ENCODE peak calls at places on chromosomes 7 and 10, in five cellular contexts. One of them, this sample, is unnamed.

GRCh38 chr10:110865804-110866482 is 5.8 kb upstream of the PDCD4 start:
- DNase-seq in ovary: no peak
- DNase-seq in tibial nerve: no peak
- DNase-seq in stomach: no peak
- DNase-seq in adrenal gland: no peak
- DNase-seq in this sample: no peak

GRCh38 chr10:101625821-101626412 is 37.8 kb downstream of the DPCD start:
- DNase-seq in stomach: no peak
- DNase-seq in ovary: peak
- DNase-seq in adrenal gland: peak
- DNase-seq in tibial nerve: no peak
- DNase-seq in this sample: no peak

GRCh38 chr10:101400529-101400928 is 46.6 kb downstream of the BTRC start:
- DNase-seq in adrenal gland: no peak
- DNase-seq in tibial nerve: no peak
- DNase-seq in ovary: no peak
- DNase-seq in stomach: no peak
- DNase-seq in this sample: no peak

GRCh38 chr10:35822316-35822715 is 180.2 kb upstream of the FZD8 start:
- DNase-seq in ovary: peak
- DNase-seq in adrenal gland: peak
- DNase-seq in tibial nerve: peak
- DNase-seq in stomach: peak
- DNase-seq in this sample: peak

GRCh38 chr7:129574487-129574886 is 37.0 kb upstream of the NRF1 start:
- DNase-seq in stomach: no peak
- DNase-seq in adrenal gland: no peak
- DNase-seq in tibial nerve: no peak
- DNase-seq in ovary: no peak
- DNase-seq in this sample: no peak

GRCh38 chr10:126420571-126421275 is 32.4 kb upstream of the ADAM12 start:
- DNase-seq in ovary: no peak
- DNase-seq in adrenal gland: no peak
- DNase-seq in stomach: no peak
- DNase-seq in tibial nerve: no peak
- DNase-seq in this sample: no peak

GRCh38 chr10:32938554-32939061 is 19.4 kb downstream of the ITGB1 start:
- DNase-seq in stomach: peak
- DNase-seq in ovary: no peak
- DNase-seq in tibial nerve: no peak
- DNase-seq in adrenal gland: peak
- DNase-seq in this sample: no peak

GRCh38 chr10:90051474-90051873 is 350.1 kb downstream of the KIF20B start:
- DNase-seq in ovary: no peak
- DNase-seq in adrenal gland: no peak
- DNase-seq in tibial nerve: no peak
- DNase-seq in stomach: no peak
- DNase-seq in this sample: no peak

GRCh38 chr10:104328916-104329710 is 9.2 kb downstream of the ITPRIP start:
- DNase-seq in tibial nerve: no peak
- DNase-seq in adrenal gland: peak
- DNase-seq in stomach: no peak
- DNase-seq in ovary: peak
- DNase-seq in this sample: peak

GRCh38 chr10:10421071-10421470 is 596.6 kb upstream of the CELF2 start:
- DNase-seq in ovary: no peak
- DNase-seq in tibial nerve: no peak
- DNase-seq in stomach: no peak
- DNase-seq in adrenal gland: no peak
- DNase-seq in this sample: no peak

GRCh38 chr7:80047856-80048459 is 86.7 kb upstream of the GNAI1 start:
- DNase-seq in stomach: no peak
- DNase-seq in adrenal gland: no peak
- DNase-seq in tibial nerve: no peak
- DNase-seq in ovary: no peak
- DNase-seq in this sample: no peak

GRCh38 chr7:80044796-80045195 is 89.8 kb upstream of the GNAI1 start:
- DNase-seq in adrenal gland: no peak
- DNase-seq in tibial nerve: no peak
- DNase-seq in stomach: no peak
- DNase-seq in ovary: no peak
- DNase-seq in this sample: no peak

DNA sequence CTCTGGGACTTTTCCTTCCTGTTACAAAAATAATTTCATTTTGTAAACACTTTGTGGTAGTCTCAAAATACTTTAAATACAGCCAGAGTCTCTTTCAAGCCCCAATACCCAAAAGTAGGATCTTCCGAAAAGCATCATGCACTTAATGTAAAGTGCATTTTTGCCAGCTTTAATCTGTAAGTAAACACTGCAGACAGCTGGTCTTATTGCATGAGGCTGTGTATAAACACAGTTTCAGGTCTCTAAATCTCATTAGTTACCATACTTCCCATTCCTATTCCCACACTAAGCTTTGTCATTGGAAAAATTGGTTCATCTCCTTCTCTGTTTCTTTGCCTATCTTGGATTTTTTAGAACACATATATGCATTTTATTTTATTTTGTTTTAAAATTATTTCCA is 87.6 kb upstream of the GNAI1 start:
- DNase-seq in adrenal gland: no peak
- DNase-seq in tibial nerve: no peak
- DNase-seq in stomach: no peak
- DNase-seq in ovary: no peak
- DNase-seq in this sample: no peak
- TF ChIP-seq CTCF in adrenal gland: no peak
- TF ChIP-seq CTCF in tibial nerve: no peak
- TF ChIP-seq CTCF in stomach: no peak
- TF ChIP-seq CTCF in ovary: no peak
- TF ChIP-seq CTCF in this sample: no peak

GRCh38 chr7:8175929-8176369 is 86.0 kb downstream of the ICA1 start:
- DNase-seq in ovary: no peak
- DNase-seq in stomach: no peak
- DNase-seq in adrenal gland: no peak
- DNase-seq in tibial nerve: no peak
- DNase-seq in this sample: no peak
- H3K4me3 ChIP-seq in ovary: no peak
- H3K4me3 ChIP-seq in stomach: no peak
- H3K4me3 ChIP-seq in adrenal gland: no peak
- H3K4me3 ChIP-seq in tibial nerve: no peak
- H3K4me3 ChIP-seq in this sample: no peak

GRCh38 chr10:28381465-28381864 is 78.6 kb upstream of the MPP7 start:
- DNase-seq in tibial nerve: no peak
- DNase-seq in stomach: no peak
- DNase-seq in adrenal gland: no peak
- DNase-seq in ovary: no peak
- DNase-seq in this sample: no peak

GRCh38 chr10:28378986-28379585 is 76.2 kb upstream of the MPP7 start:
- DNase-seq in adrenal gland: no peak
- DNase-seq in ovary: no peak
- DNase-seq in stomach: no peak
- DNase-seq in tibial nerve: no peak
- DNase-seq in this sample: no peak

GRCh38 chr10:28382520-28383269 is 79.8 kb upstream of the MPP7 start:
- DNase-seq in adrenal gland: no peak
- DNase-seq in ovary: no peak
- DNase-seq in tibial nerve: no peak
- DNase-seq in stomach: no peak
- DNase-seq in this sample: no peak

GRCh38 chr10:28384557-28384956 is 81.7 kb upstream of the MPP7 start:
- DNase-seq in ovary: no peak
- DNase-seq in stomach: no peak
- DNase-seq in adrenal gland: no peak
- DNase-seq in tibial nerve: no peak
- DNase-seq in this sample: no peak

DNA sequence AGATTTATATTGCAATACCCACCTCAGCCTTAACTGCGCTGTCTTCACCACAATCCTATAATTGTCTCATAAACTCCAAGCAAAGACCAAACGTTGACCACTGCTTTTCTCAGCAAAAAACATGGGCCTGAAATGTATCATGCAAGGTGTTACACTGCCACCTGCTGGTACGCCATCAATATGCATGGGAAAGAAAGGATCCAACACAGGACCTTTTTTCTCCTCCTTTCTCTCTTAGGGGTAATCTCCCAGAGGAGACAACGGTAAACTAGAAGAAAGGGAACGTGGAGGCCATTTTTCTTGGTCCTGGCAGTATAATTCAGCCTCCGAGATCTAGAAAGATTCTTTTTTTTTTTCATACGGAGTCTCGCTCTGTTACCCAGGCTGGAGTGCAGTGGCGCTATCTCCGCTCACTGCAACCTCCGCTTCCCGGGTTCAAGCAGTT is 79.1 kb upstream of the MPP7 start:
- DNase-seq in adrenal gland: peak
- DNase-seq in ovary: peak
- DNase-seq in stomach: peak
- DNase-seq in tibial nerve: peak
- DNase-seq in this sample: peak
- TF ChIP-seq POLR2A in adrenal gland: no peak
- TF ChIP-seq POLR2A in ovary: no peak
- TF ChIP-seq POLR2A in stomach: no peak
- TF ChIP-seq POLR2A in tibial nerve: no peak
- TF ChIP-seq POLR2A in this sample: no peak

GRCh38 chr7:8700076-8700624 is 266.7 kb downstream of the NXPH1 start:
- DNase-seq in stomach: no peak
- DNase-seq in ovary: no peak
- DNase-seq in tibial nerve: no peak
- DNase-seq in adrenal gland: no peak
- DNase-seq in this sample: no peak

DNA sequence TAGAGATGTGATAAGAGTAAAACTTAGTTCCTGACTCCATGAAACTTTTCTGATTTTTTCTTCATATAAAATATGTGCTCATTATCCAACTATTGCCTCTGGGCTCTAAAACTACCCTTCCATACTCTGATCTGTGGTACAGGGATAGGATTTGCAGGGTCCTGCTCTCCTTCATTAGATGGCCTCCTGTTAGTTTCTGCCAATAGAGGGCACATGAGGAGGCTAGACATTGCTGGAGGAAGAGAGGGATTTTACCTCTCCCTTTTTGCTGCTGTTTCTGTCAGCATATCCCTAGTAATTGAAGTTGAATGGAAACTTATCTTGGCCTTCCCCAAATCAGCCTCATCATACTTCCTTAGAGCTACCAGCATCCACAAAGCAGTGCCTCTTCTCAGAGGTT is 269.4 kb downstream of the NXPH1 start:
- DNase-seq in adrenal gland: no peak
- DNase-seq in tibial nerve: no peak
- DNase-seq in stomach: no peak
- DNase-seq in ovary: no peak
- DNase-seq in this sample: no peak
- TF ChIP-seq CTCF in adrenal gland: no peak
- TF ChIP-seq CTCF in tibial nerve: no peak
- TF ChIP-seq CTCF in stomach: no peak
- TF ChIP-seq CTCF in ovary: no peak
- TF ChIP-seq CTCF in this sample: no peak

GRCh38 chr7:125484755-125485154 is 555.1 kb upstream of the POT1 start:
- DNase-seq in tibial nerve: no peak
- DNase-seq in adrenal gland: no peak
- DNase-seq in stomach: no peak
- DNase-seq in ovary: no peak
- DNase-seq in this sample: no peak

GRCh38 chr7:125485223-125485622 is 555.6 kb upstream of the POT1 start:
- DNase-seq in stomach: no peak
- DNase-seq in ovary: no peak
- DNase-seq in tibial nerve: no peak
- DNase-seq in adrenal gland: no peak
- DNase-seq in this sample: no peak

GRCh38 chr7:125480762-125481161 is 551.1 kb upstream of the POT1 start:
- DNase-seq in stomach: no peak
- DNase-seq in ovary: no peak
- DNase-seq in adrenal gland: no peak
- DNase-seq in tibial nerve: no peak
- DNase-seq in this sample: no peak

DNA sequence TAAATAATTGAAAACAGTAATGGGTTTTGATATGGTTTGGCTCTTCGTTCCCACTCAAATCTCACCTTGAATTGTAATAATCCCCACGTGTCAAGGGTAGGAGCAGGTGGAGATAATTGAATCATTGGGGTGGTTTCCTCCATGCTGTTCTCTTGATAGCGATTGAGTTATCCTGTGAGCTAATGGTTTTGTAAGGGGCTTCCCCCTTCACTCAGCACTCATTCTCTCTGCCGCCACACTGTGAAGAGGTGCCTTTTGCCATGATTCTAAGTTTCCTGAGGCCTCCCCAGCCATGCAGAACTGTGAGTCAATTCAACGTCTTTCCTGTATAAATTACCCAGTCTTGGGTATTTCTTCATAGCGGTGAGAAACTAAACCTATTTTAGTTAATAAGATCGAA is 551.7 kb upstream of the POT1 start:
- DNase-seq in tibial nerve: no peak
- DNase-seq in adrenal gland: no peak
- DNase-seq in ovary: no peak
- DNase-seq in stomach: no peak
- DNase-seq in this sample: no peak
- H3K4me3 ChIP-seq in tibial nerve: no peak
- H3K4me3 ChIP-seq in adrenal gland: no peak
- H3K4me3 ChIP-seq in ovary: no peak
- H3K4me3 ChIP-seq in stomach: no peak
- H3K4me3 ChIP-seq in this sample: no peak

DNA sequence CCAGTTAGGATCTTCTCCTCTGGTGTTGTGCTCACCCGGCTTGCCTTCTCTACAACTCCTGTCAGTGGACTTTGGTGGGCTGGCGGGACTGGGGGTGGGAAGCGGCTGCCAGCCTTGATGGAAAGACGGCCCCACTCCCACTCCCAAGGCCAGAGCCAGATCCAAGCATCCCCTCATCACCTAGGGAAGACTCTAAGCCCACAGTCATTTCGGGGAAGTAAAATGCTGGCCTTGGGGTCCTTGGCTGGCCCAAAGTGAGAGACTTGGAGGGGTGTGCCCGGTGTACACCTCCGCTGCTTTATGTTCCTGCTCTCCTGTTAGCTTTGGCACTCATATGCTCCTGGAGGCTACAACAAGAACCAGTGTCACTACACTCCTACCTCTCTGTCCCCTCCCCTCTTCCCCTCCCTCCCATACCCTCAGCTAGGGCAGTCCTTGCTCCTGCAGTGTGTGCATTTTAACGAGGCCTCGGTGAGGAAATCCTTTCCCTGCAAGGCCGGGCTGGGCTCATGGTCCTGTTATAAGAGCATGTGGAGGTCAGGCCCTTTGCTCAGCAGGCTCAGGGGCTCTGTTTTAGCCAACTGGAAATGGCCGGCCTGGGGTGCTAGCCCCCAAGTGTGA is 995 bp upstream of the HOXA10 start:
- DNase-seq in stomach: no peak
- DNase-seq in ovary: no peak
- DNase-seq in tibial nerve: peak
- DNase-seq in adrenal gland: peak
- DNase-seq in this sample: no peak
- TF ChIP-seq POLR2A in stomach: no peak
- TF ChIP-seq POLR2A in ovary: no peak
- TF ChIP-seq POLR2A in tibial nerve: no peak
- TF ChIP-seq POLR2A in adrenal gland: no peak
- TF ChIP-seq POLR2A in this sample: no peak

This sample was measured in lower leg skin.